ENCODE peak calls at places on chromosomes 5 and 9, in five cellular contexts. One of them, this sample, is unnamed.

GRCh38 chr9:111974092-111974681 is 77.6 kb downstream of the UGCG start:
- DNase-seq in head of caudate nucleus: no peak
- DNase-seq in CD8-positive, alpha-beta memory T cell: no peak
- DNase-seq in CD4-positive, alpha-beta memory T cell: no peak
- DNase-seq in nucleus accumbens: no peak
- DNase-seq in this sample: no peak

GRCh38 chr5:40570408-40571129 is 109.1 kb upstream of the PTGER4 start:
- DNase-seq in head of caudate nucleus: no peak
- DNase-seq in CD4-positive, alpha-beta memory T cell: no peak
- DNase-seq in CD8-positive, alpha-beta memory T cell: no peak
- DNase-seq in nucleus accumbens: no peak
- DNase-seq in this sample: no peak

GRCh38 chr5:155926011-155926410 is 401.0 kb upstream of the SGCD start:
- DNase-seq in CD8-positive, alpha-beta memory T cell: no peak
- DNase-seq in head of caudate nucleus: no peak
- DNase-seq in CD4-positive, alpha-beta memory T cell: no peak
- DNase-seq in nucleus accumbens: no peak
- DNase-seq in this sample: no peak

GRCh38 chr9:105425817-105426433 is 21.9 kb upstream of the FSD1L start:
- DNase-seq in head of caudate nucleus: no peak
- DNase-seq in CD4-positive, alpha-beta memory T cell: no peak
- DNase-seq in nucleus accumbens: no peak
- DNase-seq in CD8-positive, alpha-beta memory T cell: no peak
- DNase-seq in this sample: no peak

GRCh38 chr5:28369418-28369817 is 1331.0 kb upstream of the CDH9 start:
- DNase-seq in CD4-positive, alpha-beta memory T cell: no peak
- DNase-seq in CD8-positive, alpha-beta memory T cell: no peak
- DNase-seq in head of caudate nucleus: no peak
- DNase-seq in nucleus accumbens: no peak
- DNase-seq in this sample: no peak

GRCh38 chr9:86605303-86605702 is 251.1 kb upstream of the TUT7 start:
- DNase-seq in CD8-positive, alpha-beta memory T cell: no peak
- DNase-seq in nucleus accumbens: no peak
- DNase-seq in head of caudate nucleus: no peak
- DNase-seq in CD4-positive, alpha-beta memory T cell: no peak
- DNase-seq in this sample: no peak

GRCh38 chr5:11251242-11251641 is 490.2 kb upstream of the DAP start:
- DNase-seq in CD4-positive, alpha-beta memory T cell: no peak
- DNase-seq in CD8-positive, alpha-beta memory T cell: no peak
- DNase-seq in nucleus accumbens: no peak
- DNase-seq in head of caudate nucleus: no peak
- DNase-seq in this sample: no peak

GRCh38 chr9:74770508-74771261 is 117.0 kb downstream of the TRPM6 start:
- DNase-seq in CD4-positive, alpha-beta memory T cell: peak
- DNase-seq in nucleus accumbens: no peak
- DNase-seq in head of caudate nucleus: no peak
- DNase-seq in CD8-positive, alpha-beta memory T cell: peak
- DNase-seq in this sample: peak

GRCh38 chr5:118791986-118792734 is 196.2 kb downstream of the DTWD2 start:
- DNase-seq in CD8-positive, alpha-beta memory T cell: no peak
- DNase-seq in head of caudate nucleus: peak
- DNase-seq in CD4-positive, alpha-beta memory T cell: no peak
- DNase-seq in nucleus accumbens: peak
- DNase-seq in this sample: no peak

GRCh38 chr9:18531127-18531526 is 57.2 kb downstream of the ADAMTSL1 start:
- DNase-seq in CD8-positive, alpha-beta memory T cell: no peak
- DNase-seq in CD4-positive, alpha-beta memory T cell: no peak
- DNase-seq in head of caudate nucleus: no peak
- DNase-seq in nucleus accumbens: no peak
- DNase-seq in this sample: no peak

GRCh38 chr5:74127377-74128338 is 501.7 kb downstream of the ARHGEF28 start:
- DNase-seq in head of caudate nucleus: no peak
- DNase-seq in nucleus accumbens: no peak
- DNase-seq in CD4-positive, alpha-beta memory T cell: no peak
- DNase-seq in CD8-positive, alpha-beta memory T cell: no peak
- DNase-seq in this sample: no peak

GRCh38 chr9:72828281-72828731 is 124.5 kb downstream of the ALDH1A1 start:
- DNase-seq in head of caudate nucleus: no peak
- DNase-seq in CD8-positive, alpha-beta memory T cell: no peak
- DNase-seq in nucleus accumbens: no peak
- DNase-seq in CD4-positive, alpha-beta memory T cell: no peak
- DNase-seq in this sample: no peak

GRCh38 chr9:112555844-112556482 is 69.3 kb downstream of the KIAA1958 start:
- DNase-seq in nucleus accumbens: peak
- DNase-seq in CD4-positive, alpha-beta memory T cell: no peak
- DNase-seq in CD8-positive, alpha-beta memory T cell: no peak
- DNase-seq in head of caudate nucleus: peak
- DNase-seq in this sample: no peak

GRCh38 chr9:111356567-111357244 is 26.7 kb upstream of the OR2K2 start:
- DNase-seq in head of caudate nucleus: no peak
- DNase-seq in CD4-positive, alpha-beta memory T cell: no peak
- DNase-seq in CD8-positive, alpha-beta memory T cell: no peak
- DNase-seq in nucleus accumbens: no peak
- DNase-seq in this sample: no peak

GRCh38 chr5:123080215-123080614 is 8.8 kb upstream of the PRDM6 start:
- DNase-seq in CD8-positive, alpha-beta memory T cell: no peak
- DNase-seq in nucleus accumbens: no peak
- DNase-seq in CD4-positive, alpha-beta memory T cell: no peak
- DNase-seq in head of caudate nucleus: no peak
- DNase-seq in this sample: no peak

GRCh38 chr9:135062254-135062653 is 25.2 kb upstream of the OLFM1 start:
- DNase-seq in nucleus accumbens: no peak
- DNase-seq in head of caudate nucleus: no peak
- DNase-seq in CD4-positive, alpha-beta memory T cell: no peak
- DNase-seq in CD8-positive, alpha-beta memory T cell: no peak
- DNase-seq in this sample: no peak

This sample was measured in CD4-positive, alpha-beta T cell.